ENCODE peak calls at places on chromosomes 12 and 14, in nine cellular contexts. Z, P, J, E, Y, Q, G, L and C are unnamed samples. For H3K27me3 and H3K4me1, the result is how much of the 10 kb centered on the place peaks cover.

GRCh38 chr12:116336542-116337065 is 59.1 kb upstream of the MED13L start:
- DNase-seq in Z (no peak), P (no peak), J (no peak), E (no peak), Y (no peak), Q (peak), G (no peak), L (no peak), C (no peak)

GRCh38 chr12:107411792-107412535 is 273.6 kb upstream of the PWP1 start:
- DNase-seq in Z (no peak), P (no peak), J (no peak), E (no peak), Y (no peak), Q (no peak), G (no peak), L (no peak), C (peak)

GRCh38 chr12:127774828-127775227 is 492.1 kb upstream of the TMEM132C start:
- DNase-seq in Z (no peak), P (no peak), J (no peak), E (no peak), Y (no peak), Q (no peak), G (no peak), L (no peak), C (no peak)

GRCh38 chr14:65041434-65041915 is 54.8 kb downstream of the FNTB start:
- DNase-seq in Z (no peak), P (no peak), J (no peak), E (no peak), Y (no peak), Q (peak), G (no peak), L (no peak), C (no peak)

GRCh38 chr14:104166698-104167097 is 28.3 kb downstream of the KIF26A start:
- DNase-seq in Z (no peak), P (no peak), J (no peak), E (no peak), Y (no peak), Q (no peak), G (no peak), L (no peak), C (no peak)

GRCh38 chr12:128940974-128941373 is 87.7 kb downstream of the GLT1D1 start:
- DNase-seq in Z (no peak), P (no peak), J (no peak), E (no peak), Y (no peak), Q (no peak), G (no peak), L (no peak), C (no peak)

GRCh38 chr12:62802321-62802720 is 132.6 kb downstream of the PPM1H start:
- DNase-seq in Z (no peak), P (no peak), J (no peak), E (no peak), Y (no peak), Q (no peak), G (no peak), L (no peak), C (no peak)

GRCh38 chr12:68100241-68100640 is 59.3 kb downstream of the IFNG start:
- DNase-seq in Z (no peak), P (no peak), J (no peak), E (no peak), Y (no peak), Q (no peak), G (no peak), L (no peak), C (peak)

GRCh38 chr14:51868405-51868804 is 8.0 kb downstream of the GNG2 start:
- DNase-seq in Z (no peak), P (no peak), J (no peak), E (no peak), Y (no peak), Q (no peak), G (no peak), L (no peak), C (no peak)

GRCh38 chr12:131640436-131640969 is 70.4 kb upstream of the SFSWAP start:
- DNase-seq in Z (no peak), P (no peak), J (no peak), E (no peak), Y (no peak), Q (no peak), G (no peak), L (peak), C (no peak)

GRCh38 chr12:93365616-93366015 is 12.1 kb upstream of the NUDT4 start:
- DNase-seq in Z (no peak), P (no peak), J (no peak), E (no peak), Y (no peak), Q (no peak), G (no peak), L (no peak), C (no peak)

GRCh38 chr12:87121908-87122307 is 865.7 kb upstream of the MGAT4C start:
- DNase-seq in Z (no peak), P (no peak), J (no peak), E (no peak), Y (no peak), Q (no peak), G (no peak), L (no peak), C (no peak)

GRCh38 chr12:10607885-10608458 is 5.4 kb downstream of the MAGOHB start:
- DNase-seq in Z (no peak), P (peak), J (no peak), E (no peak), Y (peak), Q (no peak), G (no peak), L (no peak), C (no peak)

GRCh38 chr14:24183014-24183481 is 5.6 kb downstream of the IPO4 start:
- DNase-seq in Z (no peak), P (no peak), J (no peak), E (no peak), Y (no peak), Q (no peak), G (no peak), L (no peak), C (no peak)

GRCh38 chr14:23442721-23443356 is 7.4 kb upstream of the MYH7 start:
- DNase-seq in Z (peak), P (no peak), J (no peak), E (no peak), Y (no peak), Q (no peak), G (peak), L (peak), C (no peak)

GRCh38 chr14:58200480-58200841 is 512 bp downstream of the ACTR10 start:
- DNase-seq in Z (no peak), P (no peak), J (no peak), E (no peak), Y (no peak), Q (no peak), G (no peak), L (no peak), C (no peak)

GRCh38 chr12:104636496-104636895 is 179.7 kb downstream of the CHST11 start:
- DNase-seq in Z (no peak), P (no peak), J (no peak), E (no peak), Y (no peak), Q (no peak), G (no peak), L (no peak), C (no peak)

GRCh38 chr14:61642246-61642982 is 52.9 kb upstream of the HIF1A start:
- DNase-seq in Z (no peak), P (no peak), J (peak), E (no peak), Y (no peak), Q (no peak), G (no peak), L (no peak), C (peak)

GRCh38 chr12:66688836-66689439 is 10.1 kb upstream of the GRIP1 start:
- DNase-seq in Z (no peak), P (peak), J (peak), E (no peak), Y (peak), Q (peak), G (no peak), L (peak), C (no peak)

GRCh38 chr12:33672879-33673577 is 233.4 kb upstream of the SYT10 start:
- DNase-seq in Z (no peak), P (no peak), J (no peak), E (no peak), Y (no peak), Q (no peak), G (no peak), L (no peak), C (no peak)

GRCh38 chr14:32761381-32761968 is 177.2 kb upstream of the NPAS3 start:
- DNase-seq in Z (no peak), P (no peak), J (no peak), E (no peak), Y (no peak), Q (no peak), G (no peak), L (no peak), C (no peak)

GRCh38 chr12:6539276-6540134 is 5.2 kb downstream of the GAPDH start:
- DNase-seq in Z (peak), P (peak), J (peak), E (no peak), Y (no peak), Q (no peak), G (no peak), L (no peak), C (peak)

GRCh38 chr12:104132351-104132956 is 5.6 kb downstream of the NFYB start:
- DNase-seq in Z (no peak), P (no peak), J (no peak), E (peak), Y (no peak), Q (no peak), G (no peak), L (no peak), C (no peak)

GRCh38 chr14:51020024-51020710 is 74.7 kb downstream of the TRIM9 start:
- DNase-seq in Z (no peak), P (peak), J (no peak), E (no peak), Y (no peak), Q (no peak), G (no peak), L (no peak), C (no peak)

GRCh38 chr12:6363330-6364036 is 11.9 kb downstream of the SCNN1A start:
- DNase-seq in Z (peak), P (peak), J (peak), E (peak), Y (peak), Q (peak), G (peak), L (peak), C (no peak)

GRCh38 chr12:62724947-62725447 is 210.0 kb downstream of the PPM1H start:
- DNase-seq in Z (no peak), P (peak), J (peak), E (no peak), Y (no peak), Q (peak), G (no peak), L (no peak), C (peak)

GRCh38 chr12:109134186-109134917 is 18.0 kb downstream of the ACACB start:
- DNase-seq in Z (peak), P (peak), J (no peak), E (peak), Y (no peak), Q (peak), G (peak), L (peak), C (no peak)

GRCh38 chr12:71219224-71219623 is 61.4 kb upstream of the TSPAN8 start:
- DNase-seq in Z (no peak), P (peak), J (no peak), E (no peak), Y (no peak), Q (no peak), G (no peak), L (no peak), C (no peak)

GRCh38 chr12:6664902-6665301 is 2.0 kb upstream of the ING4 start:
- DNase-seq in Z (no peak), P (no peak), J (no peak), E (no peak), Y (no peak), Q (no peak), G (no peak), L (no peak), C (no peak)

GRCh38 chr12:94516985-94517384 is 57.3 kb upstream of the CEP83 start:
- DNase-seq in Z (no peak), P (no peak), J (no peak), E (no peak), Y (no peak), Q (no peak), G (no peak), L (no peak), C (peak)

GRCh38 chr12:13250416-13250815 is 53.9 kb downstream of the EMP1 start:
- DNase-seq in Z (no peak), P (no peak), J (no peak), E (no peak), Y (no peak), Q (no peak), G (no peak), L (no peak), C (peak)

GRCh38 chr12:127293507-127294310 is 973.3 kb upstream of the TMEM132C start:
- DNase-seq in Z (peak), P (peak), J (peak), E (peak), Y (no peak), Q (peak), G (no peak), L (peak), C (no peak)

GRCh38 chr14:55746533-55746932 is 166.5 kb downstream of the KTN1 start:
- DNase-seq in Z (no peak), P (no peak), J (no peak), E (no peak), Y (no peak), Q (no peak), G (no peak), L (no peak), C (no peak)

GRCh38 chr14:33848706-33849454 is 102.0 kb downstream of the EGLN3 start:
- DNase-seq in Z (peak), P (peak), J (peak), E (peak), Y (no peak), Q (peak), G (peak), L (peak), C (no peak)

GRCh38 chr14:39426605-39427004 is 5.6 kb downstream of the FBXO33 start:
- DNase-seq in Z (no peak), P (peak), J (no peak), E (no peak), Y (no peak), Q (no peak), G (no peak), L (no peak), C (no peak)

GRCh38 chr12:31590730-31591307 is at the start of gene DENND5B:
- DNase-seq in Z (peak), P (peak), J (peak), E (peak), Y (no peak), Q (peak), G (peak), L (peak), C (no peak)

GRCh38 chr14:90331497-90332270 is at the start of gene NRDE2:
- DNase-seq in Z (peak), P (peak), J (peak), E (peak), Y (peak), Q (peak), G (peak), L (peak), C (peak)

GRCh38 chr14:90332271-90332584 is 487 bp upstream of the NRDE2 start:
- DNase-seq in Z (no peak), P (no peak), J (no peak), E (no peak), Y (no peak), Q (no peak), G (no peak), L (no peak), C (no peak)

GRCh38 chr14:90336401-90336800 is 4.7 kb upstream of the NRDE2 start:
- DNase-seq in Z (no peak), P (no peak), J (no peak), E (no peak), Y (no peak), Q (no peak), G (no peak), L (no peak), C (no peak)

GRCh38 chr14:90330203-90331196 is 1.2 kb downstream of the NRDE2 start:
- DNase-seq in Z (no peak), P (no peak), J (no peak), E (no peak), Y (no peak), Q (no peak), G (no peak), L (no peak), C (no peak)
- H3K27ac ChIP-seq in Z (peak), P (no peak), J (no peak), E (peak), Y (peak), Q (peak), G (peak), L (no peak), C (no peak)

GRCh38 chr12:54430471-54431075 is 11.5 kb upstream of the ITGA5 start:
- DNase-seq in Z (no peak), P (no peak), J (no peak), E (no peak), Y (no peak), Q (no peak), G (no peak), L (no peak), C (no peak)
- H3K27me3 ChIP-seq in Z (under half), P (under half), J (under half), E (under half), Y (under half), Q (under half), G (under half), L (under half), C (under half)

DNA sequence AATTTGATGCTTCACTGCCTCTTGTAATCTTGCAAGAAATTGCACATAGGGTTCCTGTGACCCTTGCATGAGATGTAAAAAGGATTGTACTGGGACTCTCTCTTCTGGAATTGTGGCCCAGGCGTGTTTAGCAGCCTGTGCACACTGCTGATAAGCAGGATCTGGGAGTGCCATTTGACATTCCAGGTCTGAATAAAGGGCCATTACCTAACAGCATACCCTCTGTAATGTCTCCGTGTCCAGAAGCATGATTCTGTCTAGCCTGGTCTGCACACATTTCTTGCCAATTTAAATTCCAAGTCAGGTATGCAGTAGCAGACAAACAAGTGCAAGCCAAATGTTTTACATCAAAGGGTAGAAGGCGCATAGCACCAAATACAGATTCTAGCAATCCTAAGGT is 18.1 kb upstream of the MAPKAPK5 start:
- DNase-seq in Z (no peak), P (no peak), J (no peak), E (no peak), Y (no peak), Q (no peak), G (no peak), L (peak), C (no peak)
- H3K4me1 ChIP-seq in Z (under half), P (under half), J (under half), E (under half), Y (under half), Q (under half), G (under half), L (under half), C (under half)

GRCh38 chr12:26278666-26279065 is 83.3 kb downstream of the SSPN start:
- DNase-seq in Z (no peak), P (no peak), J (no peak), E (no peak), Y (no peak), Q (no peak), G (no peak), L (no peak), C (no peak)
- H3K27ac ChIP-seq in Z (no peak), P (no peak), J (no peak), E (no peak), Y (no peak), Q (no peak), G (no peak), L (no peak), C (no peak)

GRCh38 chr14:102282751-102283465 is 22.1 kb downstream of the MOK start:
- DNase-seq in Z (no peak), P (no peak), J (no peak), E (no peak), Y (no peak), Q (no peak), G (no peak), L (no peak), C (no peak)
- H3K27me3 ChIP-seq in Z (under half), P (under half), J (under half), E (under half), Y (under half), Q (under half), G (under half), L (under half), C (under half)

DNA sequence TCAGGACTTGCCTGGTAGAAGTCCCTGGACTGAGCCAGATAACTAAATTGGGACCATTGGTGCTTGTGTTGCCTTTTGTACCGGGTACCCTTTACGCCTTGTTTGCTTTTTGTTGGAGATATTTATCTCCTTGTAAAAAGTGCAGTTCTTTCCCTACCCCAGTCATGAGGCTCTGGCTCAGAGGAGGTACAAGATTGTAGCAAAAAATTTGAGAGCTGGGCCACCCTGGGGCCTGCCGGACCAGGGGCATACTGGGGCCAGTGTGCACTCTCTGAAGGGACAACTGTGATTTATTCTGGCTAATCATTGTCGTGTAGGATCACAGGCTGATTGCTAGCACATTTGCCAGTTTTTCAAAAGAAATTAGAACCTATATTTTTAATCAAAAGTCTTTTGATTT is 13.2 kb downstream of the TPCN1 start:
- DNase-seq in Z (no peak), P (no peak), J (no peak), E (no peak), Y (no peak), Q (peak), G (peak), L (no peak), C (no peak)
- H3K4me1 ChIP-seq in Z (half or more), P (under half), J (under half), E (half or more), Y (under half), Q (half or more), G (under half), L (half or more), C (under half)

GRCh38 chr14:37642125-37642524 is 46.7 kb downstream of the TTC6 start:
- DNase-seq in Z (no peak), P (no peak), J (no peak), E (no peak), Y (no peak), Q (no peak), G (no peak), L (no peak), C (no peak)
- H3K27ac ChIP-seq in Z (no peak), P (no peak), J (no peak), E (no peak), Y (no peak), Q (no peak), G (no peak), L (no peak), C (no peak)

GRCh38 chr14:76376878-76377523 is 1.1 kb downstream of the ESRRB start:
- DNase-seq in Z (no peak), P (no peak), J (no peak), E (no peak), Y (no peak), Q (no peak), G (no peak), L (no peak), C (no peak)
- H3K27me3 ChIP-seq in Z (half or more), P (under half), J (under half), E (under half), Y (under half), Q (half or more), G (under half), L (under half), C (half or more)

GRCh38 chr12:50613463-50613862 is 108.7 kb downstream of the DIP2B start:
- DNase-seq in Z (no peak), P (peak), J (no peak), E (no peak), Y (no peak), Q (no peak), G (no peak), L (no peak), C (peak)
- H3K4me1 ChIP-seq in Z (half or more), P (under half), J (under half), E (under half), Y (under half), Q (under half), G (under half), L (under half), C (under half)